ENCODE peak calls at places on chromosomes 11 and 22, in four cellular contexts. N is mucosa of descending colon, P is EH, M is NCI-H1105. Z is an unnamed sample.
A peak's percentile ranks its signal among the peaks of the same experiment; 100 is the strongest.

GRCh38 chr11:10573556-10573955 is 5.1 kb upstream of the LYVE1 start:
- DNase-seq in N (no peak), P (no peak), M (no peak), Z (no peak)

GRCh38 chr22:29048822-29049654 is 12.6 kb downstream of the C22orf31 start:
- DNase-seq in N (no peak), P (no peak), M (no peak), Z (no peak)

GRCh38 chr22:45201678-45202332 is 38.1 kb downstream of the NUP50 start:
- DNase-seq in N (no peak), P (peak; percentile 96), M (no peak), Z (no peak)

GRCh38 chr11:96969251-96969650 is 579.4 kb downstream of the JRKL start:
- DNase-seq in N (no peak), P (no peak), M (no peak), Z (no peak)

GRCh38 chr11:26947379-26947844 is 46.5 kb upstream of the FIBIN start:
- DNase-seq in N (peak; percentile 21), P (peak; percentile 100), M (no peak), Z (no peak)

GRCh38 chr22:23386245-23386631 is 193.9 kb downstream of the IGLL1 start:
- DNase-seq in N (no peak), P (no peak), M (no peak), Z (no peak)

GRCh38 chr11:95092549-95093324 is 3.1 kb downstream of the ENDOD1 start:
- DNase-seq in N (peak; percentile 85), P (peak; percentile 83), M (no peak), Z (peak; percentile 29)

GRCh38 chr11:44989831-44990566 is 39.3 kb upstream of the TP53I11 start:
- DNase-seq in N (no peak), P (no peak), M (peak; percentile 93), Z (no peak)

GRCh38 chr22:49907807-49908206 is 10.4 kb downstream of the ALG12 start:
- DNase-seq in N (no peak), P (no peak), M (no peak), Z (no peak)

GRCh38 chr11:65593518-65594414 is 1.8 kb downstream of the KCNK7 start:
- DNase-seq in N (peak; percentile 64), P (peak; percentile 40), M (no peak), Z (peak; percentile 73)

GRCh38 chr11:47152126-47152952 is 24.3 kb downstream of the ARFGAP2 start:
- DNase-seq in N (peak; percentile 30), P (no peak), M (no peak), Z (no peak)

GRCh38 chr22:37545703-37546435 is 14.4 kb upstream of the CDC42EP1 start:
- DNase-seq in N (peak; percentile 89), P (peak; percentile 99), M (no peak), Z (peak; percentile 89)

GRCh38 chr11:33696931-33697638 is 3.5 kb downstream of the C11orf91 start:
- DNase-seq in N (no peak), P (no peak), M (no peak), Z (no peak)

Z was measured in neural progenitor cell.